ENCODE peak calls at places on chromosomes 2 and 18, in four cellular contexts. B is mammary epithelial cell, H is A549, D is fibroblast of lung. L is an unnamed sample.

GRCh38 chr2:37625781-37626548 is 45.5 kb downstream of the CDC42EP3 start:
- DNase-seq in D (peak), H (no peak), B (no peak), L (no peak)

GRCh38 chr2:235156055-235156454 is 204.2 kb downstream of the SH3BP4 start:
- DNase-seq in H (no peak), D (no peak), B (no peak), L (no peak)

GRCh38 chr2:132815522-132815921 is 145.5 kb upstream of the LYPD1 start:
- DNase-seq in D (peak), B (peak), H (peak), L (peak)

GRCh38 chr2:3633089-3633981 is 24.7 kb upstream of the ALLC start:
- DNase-seq in H (no peak), D (peak), B (peak), L (peak)

GRCh38 chr2:120348134-120349103 is 2.5 kb downstream of the INHBB start:
- DNase-seq in D (no peak), H (peak), B (no peak), L (peak)

GRCh38 chr2:130851624-130852382 is 15.1 kb downstream of the ARHGEF4 start:
- DNase-seq in H (no peak), B (no peak), D (no peak), L (peak)

GRCh38 chr18:28588884-28589549 is 412.1 kb upstream of the CDH2 start:
- DNase-seq in D (peak), B (no peak), H (no peak), L (no peak)

GRCh38 chr2:101187131-101187530 is 35.9 kb upstream of the TBC1D8 start:
- DNase-seq in H (no peak), B (peak), D (no peak), L (no peak)

GRCh38 chr2:187580462-187581124 is 26.4 kb upstream of the TFPI start:
- DNase-seq in H (peak), D (peak), B (peak), L (peak)

GRCh38 chr2:230968921-230969672 is 26.8 kb upstream of the SPATA3 start:
- DNase-seq in D (no peak), B (no peak), H (no peak), L (peak)

GRCh38 chr2:223954401-223954800 is 2.9 kb upstream of the MRPL44 start:
- DNase-seq in B (peak), H (peak), D (peak), L (peak)

GRCh38 chr2:140589696-140590095 is 1541.1 kb downstream of the LRP1B start:
- DNase-seq in H (no peak), D (peak), B (no peak), L (no peak)

GRCh38 chr2:99881901-99882591 is 260.3 kb downstream of the AFF3 start:
- DNase-seq in D (peak), H (peak), B (peak), L (peak)

GRCh38 chr2:118351796-118352195 is 263.5 kb downstream of the INSIG2 start:
- DNase-seq in B (no peak), D (peak), H (no peak), L (no peak)

GRCh38 chr2:183543731-183544130 is 419.5 kb downstream of the NUP35 start:
- DNase-seq in B (peak), D (no peak), H (no peak), L (no peak)

GRCh38 chr18:23998018-23998417 is 16.5 kb upstream of the TTC39C start:
- DNase-seq in H (no peak), D (no peak), B (no peak), L (no peak)

GRCh38 chr18:49656098-49656591 is 94.3 kb downstream of the LIPG start:
- DNase-seq in H (peak), B (peak), D (peak), L (no peak)

GRCh38 chr2:210577263-210578071 is 21.1 kb downstream of the CPS1 start:
- DNase-seq in B (peak), H (peak), D (peak), L (peak)

GRCh38 chr2:197152451-197153228 is 157.9 kb downstream of the ANKRD44 start:
- DNase-seq in D (peak), B (no peak), H (peak), L (peak)
- H3K4me2 ChIP-seq in D (no peak), B (no peak), H (peak), L (peak)

DNA sequence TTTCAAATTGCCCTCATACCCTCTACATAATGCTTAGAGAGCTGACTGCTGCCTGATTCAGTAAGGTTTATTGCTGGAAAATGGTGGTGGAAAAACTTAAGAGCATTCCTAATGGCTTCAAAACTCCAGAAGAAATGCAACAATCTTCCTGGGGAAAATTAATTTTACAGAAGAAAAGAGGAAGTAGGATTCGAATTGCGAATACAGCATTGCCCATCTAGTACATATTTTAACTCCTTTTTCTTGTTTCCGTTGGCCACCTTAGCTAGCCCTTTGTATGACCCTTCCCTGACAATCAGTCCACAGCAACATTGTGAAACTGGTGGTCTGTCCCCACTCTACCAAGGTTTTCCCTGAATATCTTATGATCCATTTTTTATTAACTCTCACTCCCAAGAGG is 224.7 kb downstream of the MTX2 start:
- DNase-seq in B (no peak), D (no peak), H (no peak), L (no peak)
- H3K4me2 ChIP-seq in B (no peak), D (no peak), H (no peak), L (no peak)

DNA sequence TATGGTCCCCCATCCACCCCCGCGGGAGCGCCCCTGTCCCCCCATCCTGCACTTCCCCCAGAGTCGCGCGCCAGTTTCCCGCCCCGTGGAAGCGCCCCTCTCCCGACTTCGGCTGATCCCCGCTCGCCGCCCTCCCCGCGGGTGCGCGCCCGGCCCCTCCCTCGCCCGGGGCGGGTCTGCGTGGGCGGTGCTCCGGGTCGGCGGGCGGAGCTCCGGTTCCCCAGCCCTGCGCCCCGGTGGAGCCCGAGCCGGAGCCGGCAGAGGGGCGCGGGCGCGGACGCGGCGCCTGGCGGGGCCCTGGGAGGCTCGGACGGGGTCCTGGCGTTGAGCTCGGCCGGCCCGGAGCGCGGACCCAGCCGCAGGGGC is at the start of gene SNTG2:
- DNase-seq in D (no peak), H (no peak), B (no peak), L (peak)
- H3K4me2 ChIP-seq in D (peak), H (peak), B (no peak), L (peak)

DNA sequence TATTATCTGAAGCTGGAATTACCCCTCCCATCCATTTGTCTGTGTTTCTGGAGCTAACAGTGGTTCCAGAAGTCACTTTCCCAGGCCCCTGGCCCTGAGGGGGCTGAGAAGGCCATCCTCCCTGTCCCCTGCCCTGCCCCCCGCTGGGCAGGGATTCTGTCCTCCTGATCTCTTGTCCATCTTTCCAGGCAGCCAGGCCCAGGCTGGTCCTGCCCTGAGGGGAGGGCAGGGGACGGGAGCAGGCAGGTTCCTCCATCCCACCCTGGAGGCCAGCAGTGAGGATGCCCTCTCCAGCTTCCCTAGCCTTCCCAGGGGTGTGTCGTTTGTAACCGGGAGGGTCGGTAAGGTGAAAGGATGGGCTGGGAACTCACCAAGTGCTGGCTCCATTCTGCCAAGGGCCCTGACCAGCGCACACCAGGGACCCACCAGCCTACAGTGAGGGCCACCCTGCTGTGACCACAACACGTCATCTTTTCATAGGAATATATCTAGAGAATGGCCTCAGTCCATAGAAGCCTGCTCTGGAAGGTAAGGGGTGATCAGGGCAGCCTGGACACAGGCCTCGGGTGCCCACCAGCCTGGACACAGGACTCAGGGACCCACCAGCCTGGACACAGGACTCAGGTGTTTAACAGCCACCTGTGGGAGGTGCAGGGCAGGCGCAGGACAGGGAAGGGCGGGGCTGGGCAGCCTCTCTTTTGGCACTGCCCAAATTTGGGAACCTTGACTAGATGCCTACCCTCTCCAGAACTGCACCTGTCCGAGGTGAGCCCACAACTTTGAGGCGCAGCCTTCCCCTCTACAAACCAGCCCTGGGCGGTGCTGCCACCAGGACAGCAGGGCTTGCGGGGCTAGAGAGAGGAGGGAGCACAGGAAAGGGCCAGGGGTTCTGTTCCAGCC is 35.8 kb upstream of the GPC1 start:
- DNase-seq in H (no peak), B (no peak), D (no peak), L (peak)
- H3K4me2 ChIP-seq in H (no peak), B (no peak), D (no peak), L (no peak)

GRCh38 chr2:148234143-148234542 is 213.3 kb downstream of the MBD5 start:
- DNase-seq in B (no peak), D (no peak), H (no peak), L (no peak)

DNA sequence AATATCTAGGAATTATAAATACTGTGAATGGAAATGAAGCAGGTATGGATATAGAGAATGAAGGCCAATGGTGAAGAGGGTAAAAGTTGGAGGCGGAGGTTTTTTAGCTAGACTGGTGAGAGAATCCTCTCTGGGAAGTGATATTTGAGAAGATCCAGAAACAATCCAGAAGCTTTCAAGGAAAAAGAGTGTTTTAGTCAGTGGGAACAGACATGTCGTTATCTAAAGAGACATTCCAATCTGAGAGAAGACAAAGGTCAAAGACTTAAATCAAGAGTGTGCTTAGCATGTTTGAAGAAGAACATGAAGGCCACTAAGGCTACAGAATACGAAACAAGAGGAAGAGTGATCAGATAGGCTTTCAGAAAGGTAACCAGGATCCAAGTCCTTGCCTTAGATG is 211.0 kb downstream of the MBD5 start:
- DNase-seq in D (no peak), H (no peak), B (no peak), L (no peak)
- H3K4me2 ChIP-seq in D (no peak), H (no peak), B (no peak), L (no peak)

GRCh38 chr2:50318147-50318546 is 713.8 kb downstream of the NRXN1 start:
- DNase-seq in B (no peak), H (no peak), D (no peak), L (no peak)

GRCh38 chr2:50315366-50315765 is 716.6 kb downstream of the NRXN1 start:
- DNase-seq in H (no peak), B (no peak), D (no peak), L (no peak)
- H3K4me2 ChIP-seq in H (no peak), B (no peak), D (no peak), L (no peak)

GRCh38 chr2:169090133-169090820 is 20.9 kb downstream of the DHRS9 start:
- DNase-seq in H (no peak), D (no peak), B (no peak), L (no peak)
- H3K4me2 ChIP-seq in H (no peak), D (no peak), B (no peak), L (no peak)

DNA sequence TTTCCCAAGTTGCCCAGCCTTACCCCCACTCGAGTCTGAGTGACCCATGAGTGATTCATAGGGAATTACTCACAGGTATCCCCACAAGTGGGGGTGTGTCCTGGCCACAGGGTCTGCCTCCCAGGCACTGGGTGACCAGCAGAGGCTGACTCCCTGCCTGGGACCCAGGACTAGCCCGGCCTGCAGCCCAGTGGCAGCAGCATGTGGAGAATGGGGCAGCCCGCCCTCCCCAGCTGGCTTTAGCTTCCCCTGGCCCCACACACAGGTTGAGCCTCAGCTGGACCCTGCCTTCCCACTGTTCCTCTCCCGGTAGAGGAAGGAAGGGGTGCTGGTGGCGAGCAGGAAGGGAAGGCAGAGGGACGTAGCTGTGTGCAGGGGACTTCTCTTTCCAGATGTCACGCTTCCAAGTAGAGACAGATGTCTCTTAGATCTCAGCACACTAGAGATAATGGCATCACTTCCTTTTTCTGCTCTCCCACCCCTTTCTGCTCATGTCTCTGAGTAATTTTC is 51.4 kb downstream of the EMILIN2 start:
- DNase-seq in B (peak), H (no peak), D (peak), L (peak)
- H3K4me2 ChIP-seq in B (no peak), H (no peak), D (no peak), L (no peak)

DNA sequence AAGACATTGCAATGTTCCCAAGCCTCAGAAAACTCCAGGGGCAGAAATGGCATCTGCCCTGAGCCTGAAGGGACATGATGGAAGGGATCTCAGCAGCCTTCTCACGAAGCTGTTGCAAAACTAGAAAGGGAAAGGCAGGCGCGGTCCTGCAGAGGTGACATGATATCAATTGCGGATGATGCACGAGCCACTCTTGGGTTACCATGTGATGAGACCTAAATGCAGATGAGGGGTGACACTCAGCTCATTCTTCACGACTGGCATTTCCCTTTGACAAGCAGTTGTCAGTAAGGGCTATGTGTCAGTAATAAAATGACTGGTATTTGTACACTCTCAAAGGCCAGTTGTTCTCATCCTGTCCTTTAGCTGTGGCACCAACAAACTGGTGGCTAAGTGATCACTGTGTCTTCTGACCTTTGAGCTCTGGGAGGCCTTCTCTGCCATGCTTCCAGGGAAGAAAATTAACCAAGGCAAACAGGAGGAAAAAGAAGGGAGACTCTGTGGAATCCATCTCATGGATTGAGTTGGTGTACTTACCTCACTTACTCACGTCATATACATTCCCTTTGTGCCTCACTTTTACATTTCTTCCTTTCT is 273.7 kb downstream of the ETAA1 start:
- DNase-seq in D (no peak), B (no peak), H (no peak), L (no peak)
- H3K4me2 ChIP-seq in D (no peak), B (no peak), H (no peak), L (no peak)

L was measured in osteoblast.